ENCODE peak calls at places on chromosome 17, in five cellular contexts. One of them, this sample, is unnamed.

GRCh38 chr17:61833536-61834203 is 29.7 kb downstream of the BRIP1 start:
- DNase-seq in GM03348: peak
- DNase-seq in posterior cingulate gyrus: no peak
- DNase-seq in Ammon's horn: no peak
- DNase-seq in activated T-cell treated with anti-CD3 and anti-CD28 coated beads, Interleukin-2, amount 50 U/mL, for 72 hours: no peak
- DNase-seq in this sample: peak

GRCh38 chr17:61275395-61275794 is 124.2 kb upstream of the TBX2 start:
- DNase-seq in GM03348: no peak
- DNase-seq in Ammon's horn: no peak
- DNase-seq in posterior cingulate gyrus: no peak
- DNase-seq in activated T-cell treated with anti-CD3 and anti-CD28 coated beads, Interleukin-2, amount 50 U/mL, for 72 hours: no peak
- DNase-seq in this sample: no peak

GRCh38 chr17:62109378-62109902 is 44.4 kb upstream of the MED13 start:
- DNase-seq in posterior cingulate gyrus: no peak
- DNase-seq in GM03348: peak
- DNase-seq in Ammon's horn: peak
- DNase-seq in activated T-cell treated with anti-CD3 and anti-CD28 coated beads, Interleukin-2, amount 50 U/mL, for 72 hours: peak
- DNase-seq in this sample: peak

GRCh38 chr17:83096401-83097220 is 17.2 kb downstream of the METRNL start:
- DNase-seq in GM03348: no peak
- DNase-seq in posterior cingulate gyrus: no peak
- DNase-seq in Ammon's horn: no peak
- DNase-seq in activated T-cell treated with anti-CD3 and anti-CD28 coated beads, Interleukin-2, amount 50 U/mL, for 72 hours: no peak
- DNase-seq in this sample: no peak

GRCh38 chr17:35694906-35695305 is 36.5 kb upstream of the RASL10B start:
- DNase-seq in GM03348: no peak
- DNase-seq in Ammon's horn: no peak
- DNase-seq in posterior cingulate gyrus: no peak
- DNase-seq in activated T-cell treated with anti-CD3 and anti-CD28 coated beads, Interleukin-2, amount 50 U/mL, for 72 hours: no peak
- DNase-seq in this sample: no peak

GRCh38 chr17:77237232-77238008 is 96.7 kb downstream of the SEC14L1 start:
- DNase-seq in GM03348: no peak
- DNase-seq in Ammon's horn: no peak
- DNase-seq in activated T-cell treated with anti-CD3 and anti-CD28 coated beads, Interleukin-2, amount 50 U/mL, for 72 hours: no peak
- DNase-seq in posterior cingulate gyrus: peak
- DNase-seq in this sample: no peak

GRCh38 chr17:47224971-47225370 is 15.8 kb downstream of the MYL4 start:
- DNase-seq in activated T-cell treated with anti-CD3 and anti-CD28 coated beads, Interleukin-2, amount 50 U/mL, for 72 hours: no peak
- DNase-seq in posterior cingulate gyrus: no peak
- DNase-seq in Ammon's horn: no peak
- DNase-seq in GM03348: no peak
- DNase-seq in this sample: no peak

GRCh38 chr17:41801374-41802062 is 10.2 kb downstream of the P3H4 start:
- DNase-seq in posterior cingulate gyrus: peak
- DNase-seq in Ammon's horn: peak
- DNase-seq in activated T-cell treated with anti-CD3 and anti-CD28 coated beads, Interleukin-2, amount 50 U/mL, for 72 hours: peak
- DNase-seq in GM03348: peak
- DNase-seq in this sample: peak

GRCh38 chr17:7851438-7852261 is 3.2 kb upstream of the TMEM88 start:
- DNase-seq in GM03348: peak
- DNase-seq in activated T-cell treated with anti-CD3 and anti-CD28 coated beads, Interleukin-2, amount 50 U/mL, for 72 hours: peak
- DNase-seq in Ammon's horn: peak
- DNase-seq in posterior cingulate gyrus: peak
- DNase-seq in this sample: no peak

GRCh38 chr17:82698974-82699442 is 510 bp upstream of the RAB40B start:
- DNase-seq in Ammon's horn: peak
- DNase-seq in activated T-cell treated with anti-CD3 and anti-CD28 coated beads, Interleukin-2, amount 50 U/mL, for 72 hours: no peak
- DNase-seq in posterior cingulate gyrus: no peak
- DNase-seq in GM03348: no peak
- DNase-seq in this sample: peak

GRCh38 chr17:16486373-16487250 is 5.4 kb downstream of the LRRC75A start:
- DNase-seq in GM03348: peak
- DNase-seq in activated T-cell treated with anti-CD3 and anti-CD28 coated beads, Interleukin-2, amount 50 U/mL, for 72 hours: no peak
- DNase-seq in posterior cingulate gyrus: peak
- DNase-seq in Ammon's horn: peak
- DNase-seq in this sample: peak

GRCh38 chr17:42518755-42519545 is 17.1 kb upstream of the NAGLU start:
- DNase-seq in activated T-cell treated with anti-CD3 and anti-CD28 coated beads, Interleukin-2, amount 50 U/mL, for 72 hours: no peak
- DNase-seq in GM03348: no peak
- DNase-seq in Ammon's horn: no peak
- DNase-seq in posterior cingulate gyrus: no peak
- DNase-seq in this sample: no peak

GRCh38 chr17:69448431-69449102 is 34.1 kb downstream of the MAP2K6 start:
- DNase-seq in Ammon's horn: peak
- DNase-seq in activated T-cell treated with anti-CD3 and anti-CD28 coated beads, Interleukin-2, amount 50 U/mL, for 72 hours: no peak
- DNase-seq in GM03348: no peak
- DNase-seq in posterior cingulate gyrus: peak
- DNase-seq in this sample: no peak

GRCh38 chr17:82334622-82335394 is 1.2 kb upstream of the SECTM1 start:
- DNase-seq in posterior cingulate gyrus: no peak
- DNase-seq in Ammon's horn: no peak
- DNase-seq in activated T-cell treated with anti-CD3 and anti-CD28 coated beads, Interleukin-2, amount 50 U/mL, for 72 hours: no peak
- DNase-seq in GM03348: peak
- DNase-seq in this sample: no peak

GRCh38 chr17:70022175-70022574 is 52.9 kb upstream of the KCNJ16 start:
- DNase-seq in GM03348: peak
- DNase-seq in activated T-cell treated with anti-CD3 and anti-CD28 coated beads, Interleukin-2, amount 50 U/mL, for 72 hours: no peak
- DNase-seq in Ammon's horn: peak
- DNase-seq in posterior cingulate gyrus: no peak
- DNase-seq in this sample: peak

GRCh38 chr17:40325156-40326013 is 16.4 kb downstream of the RARA start:
- DNase-seq in Ammon's horn: no peak
- DNase-seq in activated T-cell treated with anti-CD3 and anti-CD28 coated beads, Interleukin-2, amount 50 U/mL, for 72 hours: peak
- DNase-seq in GM03348: no peak
- DNase-seq in posterior cingulate gyrus: peak
- DNase-seq in this sample: no peak

GRCh38 chr17:17843096-17843495 is 6.3 kb upstream of the SREBF1 start:
- DNase-seq in GM03348: no peak
- DNase-seq in Ammon's horn: no peak
- DNase-seq in posterior cingulate gyrus: no peak
- DNase-seq in activated T-cell treated with anti-CD3 and anti-CD28 coated beads, Interleukin-2, amount 50 U/mL, for 72 hours: no peak
- DNase-seq in this sample: no peak

GRCh38 chr17:66948061-66948750 is 16.3 kb upstream of the CACNG4 start:
- DNase-seq in GM03348: no peak
- DNase-seq in Ammon's horn: no peak
- DNase-seq in posterior cingulate gyrus: no peak
- DNase-seq in activated T-cell treated with anti-CD3 and anti-CD28 coated beads, Interleukin-2, amount 50 U/mL, for 72 hours: no peak
- DNase-seq in this sample: no peak

GRCh38 chr17:78822552-78822951 is 18.1 kb downstream of the USP36 start:
- DNase-seq in Ammon's horn: peak
- DNase-seq in GM03348: peak
- DNase-seq in activated T-cell treated with anti-CD3 and anti-CD28 coated beads, Interleukin-2, amount 50 U/mL, for 72 hours: no peak
- DNase-seq in posterior cingulate gyrus: peak
- DNase-seq in this sample: no peak

GRCh38 chr17:34011599-34011998 is 243.5 kb upstream of the CCL2 start:
- DNase-seq in posterior cingulate gyrus: no peak
- DNase-seq in Ammon's horn: no peak
- DNase-seq in activated T-cell treated with anti-CD3 and anti-CD28 coated beads, Interleukin-2, amount 50 U/mL, for 72 hours: no peak
- DNase-seq in GM03348: no peak
- DNase-seq in this sample: no peak